ENCODE peak calls at places on chromosomes 6 and 20, in nine cellular contexts. S is Caco-2, F is choroid plexus epithelial cell, J is fibroblast of lung, Z is AG04449, Q is astrocyte, U is AG04450, M is uterus, X is NB4. V is an unnamed sample.

GRCh38 chr6:3884007-3884745 is 35.0 kb downstream of the FAM50B start:
- DNase-seq in X (no peak), J (peak; percentile 75), Z (no peak), M (no peak), F (peak; percentile 77), Q (peak; percentile 62), U (peak; percentile 50), S (peak; percentile 41), V (peak; percentile 74)

GRCh38 chr20:13990465-13990864 is at the start of gene SEL1L2:
- DNase-seq in J (no peak), S (no peak), X (no peak), Q (no peak), M (no peak), U (no peak), Z (no peak), F (no peak), V (no peak)

GRCh38 chr6:41780623-41781301 is at the start of gene PRICKLE4:
- DNase-seq in M (peak; percentile 64), U (no peak), J (no peak), S (no peak), Z (no peak), Q (no peak), F (peak; percentile 34), X (peak; percentile 33), V (peak; percentile 47)

GRCh38 chr6:15132854-15133670 is 112.8 kb upstream of the JARID2 start:
- DNase-seq in M (peak; percentile 36), F (peak; percentile 50), S (peak; percentile 34), J (peak; percentile 91), X (peak; percentile 30), U (peak; percentile 27), Q (peak; percentile 89), Z (peak; percentile 23), V (peak; percentile 56)

GRCh38 chr6:87706187-87706966 is 4.3 kb upstream of the AKIRIN2 start:
- DNase-seq in U (no peak), Z (peak; percentile 63), M (no peak), Q (peak; percentile 72), X (no peak), J (peak; percentile 78), S (no peak), F (peak; percentile 68), V (peak; percentile 55)

GRCh38 chr6:166168616-166169548 is 1.2 kb upstream of the TBXT start:
- DNase-seq in M (no peak), F (peak; percentile 6), X (no peak), U (no peak), S (no peak), J (no peak), Q (no peak), Z (no peak), V (no peak)

GRCh38 chr20:32062776-32063170 is 10.7 kb downstream of the HCK start:
- DNase-seq in S (no peak), F (no peak), Z (no peak), U (no peak), X (peak; percentile 92), J (no peak), M (no peak), Q (no peak), V (no peak)

GRCh38 chr6:125099211-125100017 is 54.2 kb upstream of the TPD52L1 start:
- DNase-seq in M (no peak), F (peak; percentile 54), X (peak; percentile 64), U (no peak), Q (peak; percentile 57), Z (no peak), J (peak; percentile 71), S (peak; percentile 46), V (peak; percentile 69)

GRCh38 chr6:154766288-154766687 is 33.1 kb downstream of the SCAF8 start:
- DNase-seq in U (no peak), X (no peak), Z (no peak), S (no peak), M (no peak), J (no peak), Q (no peak), F (no peak), V (no peak)

GRCh38 chr20:3209946-3210317 is 634 bp downstream of the ITPA start:
- DNase-seq in Q (peak; percentile 6), J (peak; percentile 10), F (peak; percentile 25), Z (no peak), X (peak; percentile 43), M (no peak), S (no peak), U (no peak), V (no peak)

GRCh38 chr20:64181391-64181790 is 17.1 kb downstream of the MYT1 start:
- DNase-seq in F (no peak), U (no peak), J (no peak), X (no peak), Z (no peak), M (no peak), Q (no peak), S (no peak), V (no peak)

DNA sequence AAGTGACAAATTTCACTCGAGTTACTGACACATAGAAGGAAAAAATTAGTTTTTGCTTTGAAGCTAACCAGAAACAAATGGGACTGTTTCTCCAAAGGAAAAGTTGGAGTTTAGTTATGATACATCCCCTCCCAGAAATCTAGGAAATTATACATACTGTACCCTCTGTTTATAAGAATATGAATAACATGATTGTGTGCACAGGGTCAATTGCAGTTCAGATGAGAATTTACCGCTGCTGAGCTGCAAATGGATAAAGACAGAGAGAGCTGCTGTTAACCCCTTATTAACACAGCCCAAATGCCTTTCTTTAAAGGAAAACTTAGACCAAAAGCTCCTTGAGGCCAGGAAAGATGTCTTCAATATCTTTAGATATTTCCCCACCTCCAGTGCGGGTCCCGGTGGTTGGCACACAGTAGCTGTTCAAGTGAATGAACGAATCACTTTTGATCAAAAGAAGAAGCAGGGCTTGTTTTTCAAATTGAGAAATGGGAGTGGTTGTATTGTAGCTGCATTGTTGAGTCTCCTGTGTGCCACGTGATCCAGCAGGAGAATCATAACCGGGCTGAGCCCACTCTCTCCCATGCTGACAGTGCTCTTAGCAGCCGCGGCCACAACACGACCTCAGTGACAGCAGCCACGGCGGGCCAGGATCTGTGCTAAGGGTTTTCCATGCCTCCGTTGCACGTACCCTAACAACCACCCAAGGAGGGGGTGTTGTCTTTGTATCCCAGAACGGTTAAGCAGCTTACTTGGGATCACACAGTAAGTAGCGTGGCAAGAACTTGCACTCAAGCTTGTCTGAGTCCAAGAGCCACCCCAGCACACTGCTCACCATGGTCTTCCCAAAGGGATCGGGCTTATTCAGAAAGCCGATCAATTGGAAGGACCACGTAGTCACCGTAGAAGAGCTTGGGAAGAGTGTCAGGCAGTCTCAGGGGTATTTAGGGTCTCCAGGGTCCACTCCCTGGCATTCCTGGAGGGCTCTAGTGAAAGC is 53.5 kb upstream of the BMP6 start:
- DNase-seq in S (no peak), X (no peak), J (no peak), Q (no peak), Z (no peak), M (no peak), F (no peak), U (no peak), V (no peak)
- H3K4me3 ChIP-seq in S (no peak overlapping the region), X (no peak overlapping the region), J (peak overlapping the region; percentile 40), Q (no peak overlapping the region), Z (no peak overlapping the region), M (no peak overlapping the region), F (no peak overlapping the region), U (no peak overlapping the region), V (no peak overlapping the region)

DNA sequence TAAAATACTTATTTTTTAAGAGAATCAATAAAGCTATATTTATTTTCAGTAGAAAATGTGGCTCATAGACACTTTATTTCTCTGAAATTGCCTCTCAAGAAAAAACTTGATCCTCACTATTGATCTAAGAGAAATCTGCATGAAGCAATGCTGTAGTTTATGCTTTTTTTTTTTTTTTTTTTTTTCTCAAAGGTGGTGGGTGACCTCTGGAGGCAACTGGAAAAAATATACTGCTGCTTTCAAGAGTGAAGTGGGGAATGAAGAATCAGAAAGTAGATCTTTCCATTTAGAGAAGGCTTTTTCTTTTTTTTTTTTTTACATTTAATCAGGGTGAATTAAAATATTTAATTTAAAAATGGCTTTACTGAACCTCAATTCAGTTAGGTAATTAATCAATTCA is 169.3 kb downstream of the SLC16A10 start:
- DNase-seq in S (no peak), X (no peak), U (no peak), F (peak; percentile 44), Q (no peak), Z (no peak), M (no peak), J (no peak), V (peak; percentile 16)
- TF ChIP-seq CTCF in S (no peak), X (no peak), U (peak; percentile 30), F (peak; percentile 25), Q (no peak), Z (no peak), M (no peak), J (no peak), V (peak; percentile 4)

GRCh38 chr6:109878291-109878690 is 99.8 kb upstream of the GPR6 start:
- DNase-seq in M (no peak), U (no peak), S (no peak), X (no peak), F (no peak), Z (no peak), J (no peak), Q (no peak), V (no peak)

GRCh38 chr6:109877028-109877726 is 100.9 kb upstream of the GPR6 start:
- DNase-seq in S (no peak), U (no peak), Z (no peak), X (no peak), F (no peak), M (no peak), Q (no peak), J (no peak), V (no peak)

GRCh38 chr6:109874621-109875020 is 103.5 kb upstream of the GPR6 start:
- DNase-seq in Q (no peak), J (no peak), X (no peak), S (no peak), M (no peak), F (no peak), U (no peak), Z (no peak), V (no peak)

GRCh38 chr6:109875973-109876372 is 102.1 kb upstream of the GPR6 start:
- DNase-seq in F (no peak), S (no peak), X (no peak), J (no peak), Z (no peak), M (no peak), U (no peak), Q (no peak), V (no peak)

DNA sequence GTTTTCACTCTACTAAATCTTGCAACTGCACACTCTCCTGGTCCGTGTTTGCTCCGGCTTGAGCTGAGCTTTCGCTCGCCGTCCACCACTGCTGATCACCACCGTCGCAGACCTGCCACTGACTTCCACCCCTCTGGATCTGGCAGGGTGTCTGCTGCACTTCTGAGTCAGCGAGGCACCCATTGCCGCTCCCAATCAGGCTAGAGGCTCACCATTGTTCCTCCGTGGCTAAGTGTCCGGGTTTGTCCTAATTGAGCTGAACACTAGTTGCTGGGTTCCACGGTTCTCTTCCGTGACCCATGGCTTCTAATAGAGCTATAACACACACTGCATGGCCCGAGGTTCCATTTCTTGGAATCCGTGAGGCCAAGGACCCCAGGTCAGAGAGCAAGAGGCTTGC is 98.6 kb upstream of the GPR6 start:
- DNase-seq in J (no peak), X (no peak), M (no peak), Q (no peak), S (no peak), Z (no peak), F (no peak), U (no peak), V (no peak)
- H3K4me3 ChIP-seq in J (no peak overlapping the region), X (no peak overlapping the region), M (no peak overlapping the region), Q (no peak overlapping the region), S (no peak overlapping the region), Z (no peak overlapping the region), F (no peak overlapping the region), U (no peak overlapping the region), V (no peak overlapping the region)

GRCh38 chr6:163756079-163756478 is 341.6 kb downstream of the QKI start:
- DNase-seq in F (peak; percentile 61), S (no peak), U (no peak), Z (no peak), J (no peak), X (peak; percentile 82), Q (no peak), M (no peak), V (no peak)
- TF ChIP-seq CTCF in F (no peak), S (no peak), U (no peak), Z (no peak), J (no peak), X (no peak), Q (no peak), M (no peak), V (no peak)